ENCODE peak calls at places on chromosome 18, in ten cellular contexts. E is germinal center; F is kidney epithelial cell; B is NCI-H1436; T is small intestine; Q is H4; G is activated CD4-positive, alpha-beta T cell treated with anti-CD3 and anti-CD28 coated beads, Interleukin-2, amount 50 U/mL, for 1 hour; I is stimulated activated CD4-positive, alpha-beta T cell treated with anti-CD3 and anti-CD28 coated beads, Interleukin-15, amount 100 ng/mL, for 24 hours; Y is stimulated activated CD8-positive, alpha-beta memory T cell treated with anti-CD3 and anti-CD28 coated beads, Interleukin-2, amount 100 ng/mL, for 48 hours; W is EL. J is an unnamed sample.

GRCh38 chr18:69774831-69775230 is 172.8 kb downstream of the CD226 start:
- DNase-seq in T (no peak), E (no peak), B (no peak), W (peak), F (no peak), Y (no peak), Q (no peak), I (no peak), G (no peak), J (no peak)

GRCh38 chr18:3395466-3395865 is 54.5 kb upstream of the TGIF1 start:
- DNase-seq in B (no peak), Q (no peak), T (no peak), I (no peak), G (no peak), Y (no peak), E (no peak), F (no peak), W (no peak), J (no peak)

GRCh38 chr18:3966246-3966984 is 488.7 kb downstream of the DLGAP1 start:
- DNase-seq in Q (no peak), W (peak), Y (no peak), B (no peak), E (no peak), G (no peak), T (no peak), F (no peak), I (no peak), J (no peak)

GRCh38 chr18:35030234-35030989 is 10.8 kb upstream of the MAPRE2 start:
- DNase-seq in E (no peak), B (no peak), F (no peak), T (peak), Y (no peak), Q (no peak), G (no peak), I (no peak), W (no peak), J (no peak)

GRCh38 chr18:59649575-59649974 is 47.6 kb downstream of the CCBE1 start:
- DNase-seq in B (no peak), T (no peak), Q (no peak), G (no peak), F (no peak), W (peak), I (no peak), Y (no peak), E (no peak), J (no peak)

GRCh38 chr18:79403723-79404566 is 8.2 kb downstream of the NFATC1 start:
- DNase-seq in Y (no peak), Q (no peak), T (no peak), G (peak), E (no peak), F (no peak), W (no peak), I (no peak), B (no peak), J (no peak)

GRCh38 chr18:9612989-9613388 is 1.4 kb downstream of the PPP4R1 start:
- DNase-seq in W (no peak), G (no peak), T (no peak), Y (no peak), E (no peak), Q (no peak), B (no peak), F (no peak), I (no peak), J (no peak)

GRCh38 chr18:76437910-76438309 is 57.1 kb downstream of the ZNF516 start:
- DNase-seq in I (no peak), G (no peak), E (no peak), T (no peak), F (no peak), B (no peak), W (no peak), Y (no peak), Q (no peak), J (no peak)

GRCh38 chr18:8807502-8807833 is 102.1 kb downstream of the MTCL1 start:
- DNase-seq in F (no peak), Q (no peak), B (no peak), E (no peak), G (no peak), W (no peak), Y (no peak), I (no peak), T (no peak), J (no peak)